ENCODE peak calls at places on chromosomes 3 and 15, in nine cellular contexts. One of them, this sample, is unnamed.

GRCh38 chr3:10817506-10817905 is 1.5 kb downstream of the SLC6A11 start:
- DNase-seq in activated T-cell treated with anti-CD3 and anti-CD28 coated beads, Interleukin-2, amount 50 U/mL, for 72 hours: no peak
- DNase-seq in stimulated activated effector memory CD8-positive, alpha-beta T cell treated with anti-CD3 and anti-CD28 coated beads, Interleukin-12 subunit alpha, Interleukin-12 subunit beta, amount 100 ng/mL, for 72 hours: no peak
- DNase-seq in iris pigment epithelial cell: no peak
- DNase-seq in fibroblast of lung: no peak
- DNase-seq in stomach: no peak
- DNase-seq in BE2C: no peak
- DNase-seq in HCT116: no peak
- DNase-seq in right cardiac atrium: no peak
- DNase-seq in this sample: no peak

GRCh38 chr3:16211176-16211904 is 36.9 kb downstream of the GALNT15 start:
- DNase-seq in BE2C: no peak
- DNase-seq in stimulated activated effector memory CD8-positive, alpha-beta T cell treated with anti-CD3 and anti-CD28 coated beads, Interleukin-12 subunit alpha, Interleukin-12 subunit beta, amount 100 ng/mL, for 72 hours: no peak
- DNase-seq in HCT116: no peak
- DNase-seq in fibroblast of lung: no peak
- DNase-seq in iris pigment epithelial cell: no peak
- DNase-seq in right cardiac atrium: no peak
- DNase-seq in stomach: no peak
- DNase-seq in activated T-cell treated with anti-CD3 and anti-CD28 coated beads, Interleukin-2, amount 50 U/mL, for 72 hours: no peak
- DNase-seq in this sample: no peak

GRCh38 chr15:83282141-83282540 is 2.3 kb downstream of the BNC1 start:
- DNase-seq in activated T-cell treated with anti-CD3 and anti-CD28 coated beads, Interleukin-2, amount 50 U/mL, for 72 hours: no peak
- DNase-seq in HCT116: no peak
- DNase-seq in right cardiac atrium: no peak
- DNase-seq in fibroblast of lung: no peak
- DNase-seq in stimulated activated effector memory CD8-positive, alpha-beta T cell treated with anti-CD3 and anti-CD28 coated beads, Interleukin-12 subunit alpha, Interleukin-12 subunit beta, amount 100 ng/mL, for 72 hours: no peak
- DNase-seq in iris pigment epithelial cell: no peak
- DNase-seq in BE2C: no peak
- DNase-seq in stomach: no peak
- DNase-seq in this sample: no peak

GRCh38 chr15:68414591-68414990 is 17.4 kb downstream of the ITGA11 start:
- DNase-seq in fibroblast of lung: no peak
- DNase-seq in BE2C: no peak
- DNase-seq in iris pigment epithelial cell: no peak
- DNase-seq in HCT116: no peak
- DNase-seq in stimulated activated effector memory CD8-positive, alpha-beta T cell treated with anti-CD3 and anti-CD28 coated beads, Interleukin-12 subunit alpha, Interleukin-12 subunit beta, amount 100 ng/mL, for 72 hours: no peak
- DNase-seq in stomach: no peak
- DNase-seq in activated T-cell treated with anti-CD3 and anti-CD28 coated beads, Interleukin-2, amount 50 U/mL, for 72 hours: no peak
- DNase-seq in right cardiac atrium: no peak
- DNase-seq in this sample: no peak

GRCh38 chr3:143596957-143597642 is 251.2 kb downstream of the SLC9A9 start:
- DNase-seq in BE2C: no peak
- DNase-seq in activated T-cell treated with anti-CD3 and anti-CD28 coated beads, Interleukin-2, amount 50 U/mL, for 72 hours: no peak
- DNase-seq in iris pigment epithelial cell: no peak
- DNase-seq in fibroblast of lung: no peak
- DNase-seq in stimulated activated effector memory CD8-positive, alpha-beta T cell treated with anti-CD3 and anti-CD28 coated beads, Interleukin-12 subunit alpha, Interleukin-12 subunit beta, amount 100 ng/mL, for 72 hours: no peak
- DNase-seq in HCT116: no peak
- DNase-seq in stomach: no peak
- DNase-seq in right cardiac atrium: no peak
- DNase-seq in this sample: no peak

GRCh38 chr15:98292442-98293240 is 332.1 kb downstream of the ARRDC4 start:
- DNase-seq in BE2C: peak
- DNase-seq in fibroblast of lung: peak
- DNase-seq in stimulated activated effector memory CD8-positive, alpha-beta T cell treated with anti-CD3 and anti-CD28 coated beads, Interleukin-12 subunit alpha, Interleukin-12 subunit beta, amount 100 ng/mL, for 72 hours: peak
- DNase-seq in HCT116: peak
- DNase-seq in activated T-cell treated with anti-CD3 and anti-CD28 coated beads, Interleukin-2, amount 50 U/mL, for 72 hours: peak
- DNase-seq in stomach: peak
- DNase-seq in iris pigment epithelial cell: peak
- DNase-seq in right cardiac atrium: peak
- DNase-seq in this sample: no peak

GRCh38 chr3:188900421-188900941 is 271.3 kb upstream of the TPRG1 start:
- DNase-seq in right cardiac atrium: no peak
- DNase-seq in HCT116: peak
- DNase-seq in stomach: no peak
- DNase-seq in fibroblast of lung: peak
- DNase-seq in BE2C: no peak
- DNase-seq in iris pigment epithelial cell: peak
- DNase-seq in stimulated activated effector memory CD8-positive, alpha-beta T cell treated with anti-CD3 and anti-CD28 coated beads, Interleukin-12 subunit alpha, Interleukin-12 subunit beta, amount 100 ng/mL, for 72 hours: no peak
- DNase-seq in activated T-cell treated with anti-CD3 and anti-CD28 coated beads, Interleukin-2, amount 50 U/mL, for 72 hours: no peak
- DNase-seq in this sample: no peak

GRCh38 chr3:45942051-45942825 is 1.0 kb upstream of the CXCR6 start:
- DNase-seq in HCT116: no peak
- DNase-seq in stomach: peak
- DNase-seq in fibroblast of lung: no peak
- DNase-seq in stimulated activated effector memory CD8-positive, alpha-beta T cell treated with anti-CD3 and anti-CD28 coated beads, Interleukin-12 subunit alpha, Interleukin-12 subunit beta, amount 100 ng/mL, for 72 hours: no peak
- DNase-seq in activated T-cell treated with anti-CD3 and anti-CD28 coated beads, Interleukin-2, amount 50 U/mL, for 72 hours: no peak
- DNase-seq in right cardiac atrium: no peak
- DNase-seq in iris pigment epithelial cell: peak
- DNase-seq in BE2C: peak
- DNase-seq in this sample: no peak

GRCh38 chr3:122186372-122186771 is 2.9 kb downstream of the CASR start:
- DNase-seq in fibroblast of lung: no peak
- DNase-seq in HCT116: no peak
- DNase-seq in BE2C: no peak
- DNase-seq in stomach: no peak
- DNase-seq in activated T-cell treated with anti-CD3 and anti-CD28 coated beads, Interleukin-2, amount 50 U/mL, for 72 hours: no peak
- DNase-seq in iris pigment epithelial cell: no peak
- DNase-seq in stimulated activated effector memory CD8-positive, alpha-beta T cell treated with anti-CD3 and anti-CD28 coated beads, Interleukin-12 subunit alpha, Interleukin-12 subunit beta, amount 100 ng/mL, for 72 hours: no peak
- DNase-seq in right cardiac atrium: no peak
- DNase-seq in this sample: no peak

GRCh38 chr15:42921049-42921731 is 612 bp upstream of the TTBK2 start:
- DNase-seq in activated T-cell treated with anti-CD3 and anti-CD28 coated beads, Interleukin-2, amount 50 U/mL, for 72 hours: peak
- DNase-seq in stomach: peak
- DNase-seq in fibroblast of lung: no peak
- DNase-seq in BE2C: no peak
- DNase-seq in HCT116: no peak
- DNase-seq in iris pigment epithelial cell: peak
- DNase-seq in stimulated activated effector memory CD8-positive, alpha-beta T cell treated with anti-CD3 and anti-CD28 coated beads, Interleukin-12 subunit alpha, Interleukin-12 subunit beta, amount 100 ng/mL, for 72 hours: no peak
- DNase-seq in right cardiac atrium: peak
- DNase-seq in this sample: peak

GRCh38 chr3:58617338-58617761 is 40.2 kb upstream of the FAM107A start:
- DNase-seq in stomach: peak
- DNase-seq in right cardiac atrium: peak
- DNase-seq in stimulated activated effector memory CD8-positive, alpha-beta T cell treated with anti-CD3 and anti-CD28 coated beads, Interleukin-12 subunit alpha, Interleukin-12 subunit beta, amount 100 ng/mL, for 72 hours: no peak
- DNase-seq in iris pigment epithelial cell: peak
- DNase-seq in HCT116: no peak
- DNase-seq in fibroblast of lung: peak
- DNase-seq in activated T-cell treated with anti-CD3 and anti-CD28 coated beads, Interleukin-2, amount 50 U/mL, for 72 hours: no peak
- DNase-seq in BE2C: no peak
- DNase-seq in this sample: no peak

GRCh38 chr3:23017800-23018199 is 185.3 kb upstream of the UBE2E2 start:
- DNase-seq in right cardiac atrium: no peak
- DNase-seq in fibroblast of lung: no peak
- DNase-seq in iris pigment epithelial cell: peak
- DNase-seq in HCT116: no peak
- DNase-seq in stimulated activated effector memory CD8-positive, alpha-beta T cell treated with anti-CD3 and anti-CD28 coated beads, Interleukin-12 subunit alpha, Interleukin-12 subunit beta, amount 100 ng/mL, for 72 hours: no peak
- DNase-seq in stomach: no peak
- DNase-seq in BE2C: no peak
- DNase-seq in activated T-cell treated with anti-CD3 and anti-CD28 coated beads, Interleukin-2, amount 50 U/mL, for 72 hours: no peak
- DNase-seq in this sample: no peak

GRCh38 chr3:58688563-58688962 is 22.0 kb upstream of the FAM3D start:
- DNase-seq in iris pigment epithelial cell: no peak
- DNase-seq in stomach: no peak
- DNase-seq in right cardiac atrium: no peak
- DNase-seq in HCT116: no peak
- DNase-seq in fibroblast of lung: no peak
- DNase-seq in stimulated activated effector memory CD8-positive, alpha-beta T cell treated with anti-CD3 and anti-CD28 coated beads, Interleukin-12 subunit alpha, Interleukin-12 subunit beta, amount 100 ng/mL, for 72 hours: no peak
- DNase-seq in activated T-cell treated with anti-CD3 and anti-CD28 coated beads, Interleukin-2, amount 50 U/mL, for 72 hours: no peak
- DNase-seq in BE2C: no peak
- DNase-seq in this sample: no peak

GRCh38 chr15:60408438-60409105 is 10.8 kb upstream of the ANXA2 start:
- DNase-seq in iris pigment epithelial cell: peak
- DNase-seq in stimulated activated effector memory CD8-positive, alpha-beta T cell treated with anti-CD3 and anti-CD28 coated beads, Interleukin-12 subunit alpha, Interleukin-12 subunit beta, amount 100 ng/mL, for 72 hours: no peak
- DNase-seq in fibroblast of lung: peak
- DNase-seq in stomach: no peak
- DNase-seq in activated T-cell treated with anti-CD3 and anti-CD28 coated beads, Interleukin-2, amount 50 U/mL, for 72 hours: no peak
- DNase-seq in HCT116: no peak
- DNase-seq in right cardiac atrium: no peak
- DNase-seq in BE2C: no peak
- DNase-seq in this sample: no peak

GRCh38 chr3:11379238-11379823 is 107.1 kb downstream of the ATG7 start:
- DNase-seq in HCT116: peak
- DNase-seq in activated T-cell treated with anti-CD3 and anti-CD28 coated beads, Interleukin-2, amount 50 U/mL, for 72 hours: peak
- DNase-seq in right cardiac atrium: no peak
- DNase-seq in stimulated activated effector memory CD8-positive, alpha-beta T cell treated with anti-CD3 and anti-CD28 coated beads, Interleukin-12 subunit alpha, Interleukin-12 subunit beta, amount 100 ng/mL, for 72 hours: no peak
- DNase-seq in stomach: no peak
- DNase-seq in iris pigment epithelial cell: peak
- DNase-seq in fibroblast of lung: peak
- DNase-seq in BE2C: no peak
- DNase-seq in this sample: no peak

GRCh38 chr3:127694467-127695215 is 21.9 kb downstream of the ABTB1 start:
- DNase-seq in HCT116: peak
- DNase-seq in iris pigment epithelial cell: no peak
- DNase-seq in BE2C: peak
- DNase-seq in activated T-cell treated with anti-CD3 and anti-CD28 coated beads, Interleukin-2, amount 50 U/mL, for 72 hours: peak
- DNase-seq in stimulated activated effector memory CD8-positive, alpha-beta T cell treated with anti-CD3 and anti-CD28 coated beads, Interleukin-12 subunit alpha, Interleukin-12 subunit beta, amount 100 ng/mL, for 72 hours: no peak
- DNase-seq in right cardiac atrium: peak
- DNase-seq in stomach: peak
- DNase-seq in fibroblast of lung: no peak
- DNase-seq in this sample: peak

GRCh38 chr3:28916713-28917499 is 364.0 kb upstream of the RBMS3 start:
- DNase-seq in stimulated activated effector memory CD8-positive, alpha-beta T cell treated with anti-CD3 and anti-CD28 coated beads, Interleukin-12 subunit alpha, Interleukin-12 subunit beta, amount 100 ng/mL, for 72 hours: no peak
- DNase-seq in HCT116: no peak
- DNase-seq in right cardiac atrium: peak
- DNase-seq in iris pigment epithelial cell: peak
- DNase-seq in fibroblast of lung: peak
- DNase-seq in activated T-cell treated with anti-CD3 and anti-CD28 coated beads, Interleukin-2, amount 50 U/mL, for 72 hours: peak
- DNase-seq in BE2C: peak
- DNase-seq in stomach: peak
- DNase-seq in this sample: no peak

GRCh38 chr3:64011685-64012084 is 11.6 kb downstream of the PSMD6 start:
- DNase-seq in fibroblast of lung: peak
- DNase-seq in activated T-cell treated with anti-CD3 and anti-CD28 coated beads, Interleukin-2, amount 50 U/mL, for 72 hours: no peak
- DNase-seq in iris pigment epithelial cell: peak
- DNase-seq in BE2C: no peak
- DNase-seq in right cardiac atrium: no peak
- DNase-seq in stomach: no peak
- DNase-seq in HCT116: no peak
- DNase-seq in stimulated activated effector memory CD8-positive, alpha-beta T cell treated with anti-CD3 and anti-CD28 coated beads, Interleukin-12 subunit alpha, Interleukin-12 subunit beta, amount 100 ng/mL, for 72 hours: no peak
- DNase-seq in this sample: no peak

GRCh38 chr3:67437090-67437489 is 217.3 kb downstream of the SUCLG2 start:
- DNase-seq in stomach: no peak
- DNase-seq in iris pigment epithelial cell: peak
- DNase-seq in HCT116: no peak
- DNase-seq in BE2C: peak
- DNase-seq in activated T-cell treated with anti-CD3 and anti-CD28 coated beads, Interleukin-2, amount 50 U/mL, for 72 hours: no peak
- DNase-seq in fibroblast of lung: no peak
- DNase-seq in right cardiac atrium: no peak
- DNase-seq in stimulated activated effector memory CD8-positive, alpha-beta T cell treated with anti-CD3 and anti-CD28 coated beads, Interleukin-12 subunit alpha, Interleukin-12 subunit beta, amount 100 ng/mL, for 72 hours: no peak
- DNase-seq in this sample: no peak

GRCh38 chr3:97687734-97688133 is 76.8 kb upstream of the ARL6 start:
- DNase-seq in iris pigment epithelial cell: no peak
- DNase-seq in activated T-cell treated with anti-CD3 and anti-CD28 coated beads, Interleukin-2, amount 50 U/mL, for 72 hours: no peak
- DNase-seq in HCT116: no peak
- DNase-seq in stimulated activated effector memory CD8-positive, alpha-beta T cell treated with anti-CD3 and anti-CD28 coated beads, Interleukin-12 subunit alpha, Interleukin-12 subunit beta, amount 100 ng/mL, for 72 hours: no peak
- DNase-seq in stomach: no peak
- DNase-seq in right cardiac atrium: no peak
- DNase-seq in fibroblast of lung: no peak
- DNase-seq in BE2C: no peak
- DNase-seq in this sample: no peak

GRCh38 chr3:194395201-194395600 is 3.9 kb downstream of the GP5 start:
- DNase-seq in iris pigment epithelial cell: peak
- DNase-seq in HCT116: no peak
- DNase-seq in stimulated activated effector memory CD8-positive, alpha-beta T cell treated with anti-CD3 and anti-CD28 coated beads, Interleukin-12 subunit alpha, Interleukin-12 subunit beta, amount 100 ng/mL, for 72 hours: no peak
- DNase-seq in right cardiac atrium: no peak
- DNase-seq in stomach: no peak
- DNase-seq in fibroblast of lung: peak
- DNase-seq in BE2C: no peak
- DNase-seq in activated T-cell treated with anti-CD3 and anti-CD28 coated beads, Interleukin-2, amount 50 U/mL, for 72 hours: no peak
- DNase-seq in this sample: no peak

GRCh38 chr3:63864008-63864871 is 573 bp downstream of the ATXN7 start:
- DNase-seq in right cardiac atrium: peak
- DNase-seq in stomach: peak
- DNase-seq in HCT116: no peak
- DNase-seq in stimulated activated effector memory CD8-positive, alpha-beta T cell treated with anti-CD3 and anti-CD28 coated beads, Interleukin-12 subunit alpha, Interleukin-12 subunit beta, amount 100 ng/mL, for 72 hours: peak
- DNase-seq in activated T-cell treated with anti-CD3 and anti-CD28 coated beads, Interleukin-2, amount 50 U/mL, for 72 hours: peak
- DNase-seq in fibroblast of lung: no peak
- DNase-seq in BE2C: peak
- DNase-seq in iris pigment epithelial cell: peak
- DNase-seq in this sample: peak

GRCh38 chr3:25820372-25820771 is 30.5 kb downstream of the OXSM start:
- DNase-seq in activated T-cell treated with anti-CD3 and anti-CD28 coated beads, Interleukin-2, amount 50 U/mL, for 72 hours: no peak
- DNase-seq in fibroblast of lung: peak
- DNase-seq in iris pigment epithelial cell: peak
- DNase-seq in stimulated activated effector memory CD8-positive, alpha-beta T cell treated with anti-CD3 and anti-CD28 coated beads, Interleukin-12 subunit alpha, Interleukin-12 subunit beta, amount 100 ng/mL, for 72 hours: no peak
- DNase-seq in right cardiac atrium: no peak
- DNase-seq in BE2C: no peak
- DNase-seq in HCT116: no peak
- DNase-seq in stomach: no peak
- DNase-seq in this sample: no peak

GRCh38 chr3:100947119-100947518 is 46.1 kb downstream of the ABI3BP start:
- DNase-seq in fibroblast of lung: no peak
- DNase-seq in iris pigment epithelial cell: no peak
- DNase-seq in HCT116: no peak
- DNase-seq in activated T-cell treated with anti-CD3 and anti-CD28 coated beads, Interleukin-2, amount 50 U/mL, for 72 hours: no peak
- DNase-seq in stimulated activated effector memory CD8-positive, alpha-beta T cell treated with anti-CD3 and anti-CD28 coated beads, Interleukin-12 subunit alpha, Interleukin-12 subunit beta, amount 100 ng/mL, for 72 hours: no peak
- DNase-seq in right cardiac atrium: no peak
- DNase-seq in BE2C: no peak
- DNase-seq in stomach: no peak
- DNase-seq in this sample: no peak

GRCh38 chr3:141231923-141232861 is 567 bp downstream of the PXYLP1 start:
- DNase-seq in right cardiac atrium: peak
- DNase-seq in iris pigment epithelial cell: no peak
- DNase-seq in activated T-cell treated with anti-CD3 and anti-CD28 coated beads, Interleukin-2, amount 50 U/mL, for 72 hours: peak
- DNase-seq in fibroblast of lung: no peak
- DNase-seq in BE2C: no peak
- DNase-seq in HCT116: no peak
- DNase-seq in stimulated activated effector memory CD8-positive, alpha-beta T cell treated with anti-CD3 and anti-CD28 coated beads, Interleukin-12 subunit alpha, Interleukin-12 subunit beta, amount 100 ng/mL, for 72 hours: peak
- DNase-seq in stomach: peak
- DNase-seq in this sample: peak

GRCh38 chr3:27560484-27561056 is 76.4 kb upstream of the SLC4A7 start:
- DNase-seq in right cardiac atrium: no peak
- DNase-seq in fibroblast of lung: no peak
- DNase-seq in activated T-cell treated with anti-CD3 and anti-CD28 coated beads, Interleukin-2, amount 50 U/mL, for 72 hours: no peak
- DNase-seq in HCT116: no peak
- DNase-seq in iris pigment epithelial cell: no peak
- DNase-seq in stimulated activated effector memory CD8-positive, alpha-beta T cell treated with anti-CD3 and anti-CD28 coated beads, Interleukin-12 subunit alpha, Interleukin-12 subunit beta, amount 100 ng/mL, for 72 hours: no peak
- DNase-seq in stomach: no peak
- DNase-seq in BE2C: no peak
- DNase-seq in this sample: no peak

GRCh38 chr3:159339131-159339530 is 537.3 kb downstream of the MFSD1 start:
- DNase-seq in stomach: no peak
- DNase-seq in HCT116: no peak
- DNase-seq in activated T-cell treated with anti-CD3 and anti-CD28 coated beads, Interleukin-2, amount 50 U/mL, for 72 hours: no peak
- DNase-seq in BE2C: no peak
- DNase-seq in right cardiac atrium: no peak
- DNase-seq in fibroblast of lung: no peak
- DNase-seq in stimulated activated effector memory CD8-positive, alpha-beta T cell treated with anti-CD3 and anti-CD28 coated beads, Interleukin-12 subunit alpha, Interleukin-12 subunit beta, amount 100 ng/mL, for 72 hours: no peak
- DNase-seq in iris pigment epithelial cell: no peak
- DNase-seq in this sample: no peak